ENCODE peak calls at places on chromosome 11, in eight cellular contexts. D is breast epithelium, B is kidney, W is AG09309, S is AG10803, M is AG04450, X is GM20000, U is progenitor cell of endocrine pancreas. N is an unnamed sample.
A peak's percentile ranks its signal among the peaks of the same experiment; 100 is the strongest.

GRCh38 chr11:59957094-59957493 is 6.7 kb upstream of the OOSP4A start:
- DNase-seq in D (no peak), X (no peak), W (no peak), M (no peak), S (no peak), U (no peak), B (no peak), N (no peak)

GRCh38 chr11:76230392-76230791 is 24.1 kb upstream of the WNT11 start:
- DNase-seq in M (no peak), W (no peak), B (peak; percentile 45), S (peak; percentile 39), X (no peak), D (no peak), U (no peak), N (no peak)

GRCh38 chr11:92376146-92376599 is 151.6 kb downstream of the FAT3 start:
- DNase-seq in U (no peak), M (peak; percentile 38), S (peak; percentile 37), W (no peak), X (no peak), B (no peak), D (no peak), N (peak; percentile 2)

GRCh38 chr11:292211-293121 is 3.5 kb downstream of the PGGHG start:
- DNase-seq in D (no peak), M (no peak), B (peak; percentile 75), X (no peak), S (no peak), W (no peak), U (no peak), N (no peak)

GRCh38 chr11:128251140-128251539 is 336.2 kb downstream of the ETS1 start:
- DNase-seq in X (no peak), S (peak; percentile 67), B (no peak), U (no peak), D (no peak), M (peak; percentile 38), W (peak; percentile 33), N (peak; percentile 41)

GRCh38 chr11:75495749-75496641 is 29.7 kb downstream of the GDPD5 start:
- DNase-seq in U (no peak), B (no peak), D (no peak), M (no peak), W (no peak), X (no peak), S (no peak), N (no peak)

GRCh38 chr11:71946144-71946571 is 17.3 kb downstream of the RNF121 start:
- DNase-seq in D (no peak), W (peak; percentile 23), X (no peak), B (no peak), U (no peak), M (no peak), S (peak; percentile 36), N (peak; percentile 55)

GRCh38 chr11:7977251-7977917 is 9.8 kb upstream of the EIF3F start:
- DNase-seq in X (no peak), S (peak; percentile 97), M (peak; percentile 77), U (no peak), W (peak; percentile 89), D (no peak), B (no peak), N (peak; percentile 87)

GRCh38 chr11:134555510-134555909 is 143.5 kb upstream of the B3GAT1 start:
- DNase-seq in B (no peak), M (no peak), S (no peak), X (no peak), U (no peak), W (no peak), D (no peak), N (no peak)

GRCh38 chr11:100105605-100106358 is 581.3 kb upstream of the ARHGAP42 start:
- DNase-seq in S (no peak), D (no peak), M (no peak), W (no peak), B (no peak), U (no peak), X (no peak), N (no peak)

GRCh38 chr11:27705873-27706820 is 5.9 kb upstream of the BDNF start:
- DNase-seq in M (no peak), X (peak; percentile 62), B (no peak), D (no peak), S (peak; percentile 68), W (no peak), U (no peak), N (no peak)

GRCh38 chr11:16603245-16603644 is 135.2 kb upstream of the C11orf58 start:
- DNase-seq in U (no peak), D (no peak), S (no peak), B (no peak), X (peak; percentile 9), M (no peak), W (no peak), N (no peak)

GRCh38 chr11:6746086-6746618 is 25.6 kb downstream of the OR2AG2 start:
- DNase-seq in S (no peak), U (no peak), B (no peak), M (no peak), W (no peak), X (peak; percentile 44), D (no peak), N (no peak)

GRCh38 chr11:14905104-14906033 is 13.3 kb upstream of the CYP2R1 start:
- DNase-seq in W (no peak), D (no peak), M (no peak), B (peak; percentile 82), X (peak; percentile 70), U (no peak), S (peak; percentile 16), N (no peak)
- TF ChIP-seq CTCF in W (peak; percentile 19), D (no peak), M (peak; percentile 34), B (peak; percentile 28), X (no peak), U (no peak), S (peak; percentile 37), N (peak; percentile 48)

DNA sequence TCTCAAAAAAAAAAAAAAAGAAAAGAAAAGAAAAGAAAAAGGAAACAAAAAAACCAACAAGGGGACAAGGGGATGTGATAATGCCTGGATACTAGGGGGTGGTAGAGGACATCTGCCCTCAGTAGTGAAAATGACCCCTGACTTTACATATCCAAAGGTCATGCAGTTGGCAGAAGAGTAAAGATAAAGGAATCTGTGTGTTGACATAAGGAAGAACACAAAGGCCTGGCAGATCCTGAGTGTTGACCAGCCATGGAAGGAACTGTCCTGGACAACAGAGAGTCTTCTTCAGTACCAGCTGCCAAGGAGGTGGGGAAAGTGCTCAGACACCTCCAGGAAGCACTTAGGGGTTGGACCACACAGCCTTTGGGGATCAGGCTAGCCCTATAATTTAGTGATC is 12.6 kb downstream of the SLC43A1 start:
- DNase-seq in M (no peak), D (no peak), S (no peak), U (no peak), X (no peak), W (no peak), B (no peak), N (no peak)
- TF ChIP-seq CTCF in M (no peak), D (no peak), S (no peak), U (no peak), X (no peak), W (no peak), B (no peak), N (no peak)

DNA sequence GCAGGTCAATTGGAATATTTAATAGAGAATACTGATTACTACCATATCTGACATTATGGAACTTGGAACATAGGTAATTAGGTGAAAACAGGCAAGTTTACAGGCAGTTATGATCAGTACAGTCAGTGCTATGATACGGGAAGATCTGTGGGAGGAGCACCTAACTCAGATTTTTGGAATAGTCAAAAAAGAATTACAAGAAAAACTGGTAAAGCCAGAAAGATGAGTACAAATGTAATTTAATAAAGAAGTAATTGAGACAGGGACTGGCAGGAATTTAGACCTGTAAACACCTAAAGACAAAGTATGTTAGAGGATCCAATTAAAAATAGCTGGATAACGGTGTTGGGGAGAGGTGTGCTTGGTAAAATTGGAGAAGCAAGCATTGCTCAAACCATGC is 206.5 kb upstream of the ANO5 start:
- DNase-seq in S (no peak), B (no peak), X (no peak), U (no peak), W (no peak), M (no peak), D (no peak), N (no peak)
- TF ChIP-seq CTCF in S (no peak), B (no peak), X (no peak), U (no peak), W (no peak), M (no peak), D (no peak), N (no peak)

GRCh38 chr11:35413568-35413967 is 5.8 kb downstream of the SLC1A2 start:
- DNase-seq in D (no peak), M (no peak), W (no peak), U (no peak), B (no peak), S (no peak), X (no peak), N (no peak)
- TF ChIP-seq CTCF in D (no peak), M (no peak), W (no peak), U (no peak), B (no peak), S (no peak), X (no peak), N (no peak)

GRCh38 chr11:57487021-57487778 is 26.9 kb downstream of the RTN4RL2 start:
- DNase-seq in S (no peak), X (no peak), D (no peak), B (no peak), U (no peak), W (no peak), M (no peak), N (no peak)

GRCh38 chr11:57490456-57491248 is 24.9 kb downstream of the SLC43A1 start:
- DNase-seq in D (no peak), W (no peak), M (no peak), B (no peak), U (no peak), S (no peak), X (no peak), N (peak; percentile 35)

GRCh38 chr11:57493507-57494503 is 21.7 kb downstream of the SLC43A1 start:
- DNase-seq in D (peak; percentile 69), U (peak; percentile 86), B (peak; percentile 85), S (no peak), X (peak; percentile 83), W (no peak), M (no peak), N (no peak)

GRCh38 chr11:57487920-57488319 is 27.6 kb downstream of the SLC43A1 start:
- DNase-seq in S (no peak), D (no peak), X (no peak), M (no peak), U (no peak), B (no peak), W (no peak), N (no peak)

GRCh38 chr11:57491371-57492061 is 24.0 kb downstream of the SLC43A1 start:
- DNase-seq in S (no peak), D (no peak), B (no peak), X (peak; percentile 68), M (no peak), U (peak; percentile 41), W (no peak), N (no peak)
- TF ChIP-seq CTCF in S (peak; percentile 61), D (peak; percentile 17), B (peak; percentile 26), X (peak; percentile 51), M (peak; percentile 58), U (peak; percentile 64), W (peak; percentile 62), N (peak; percentile 83)

N was measured in HFFc6.